ENCODE peak calls at places on chromosomes 7 and 10, in five cellular contexts. P, W, E, C and R are unnamed samples.

GRCh38 chr7:98879989-98880337 is 1.6 kb downstream of the TRRAP start:
- DNase-seq in P (no peak), W (no peak), E (no peak), C (no peak), R (no peak)

GRCh38 chr7:26574476-26574875 is 282.8 kb downstream of the SNX10 start:
- DNase-seq in P (no peak), W (no peak), E (no peak), C (no peak), R (no peak)

GRCh38 chr10:123354521-123354920 is 200.3 kb downstream of the BUB3 start:
- DNase-seq in P (no peak), W (no peak), E (no peak), C (no peak), R (no peak)

GRCh38 chr10:119654540-119654939 is 3.4 kb downstream of the BAG3 start:
- DNase-seq in P (peak), W (no peak), E (no peak), C (peak), R (no peak)

GRCh38 chr10:72802291-72803118 is 91.0 kb upstream of the OIT3 start:
- DNase-seq in P (no peak), W (no peak), E (no peak), C (no peak), R (no peak)

GRCh38 chr7:135251502-135252327 is 18.1 kb downstream of the STRA8 start:
- DNase-seq in P (no peak), W (no peak), E (no peak), C (no peak), R (peak)

GRCh38 chr10:124138195-124138882 is 44.9 kb upstream of the CHST15 start:
- DNase-seq in P (no peak), W (no peak), E (no peak), C (no peak), R (no peak)

GRCh38 chr7:73353243-73353642 is 25.3 kb downstream of the FKBP6 start:
- DNase-seq in P (no peak), W (no peak), E (no peak), C (no peak), R (no peak)

GRCh38 chr7:73683056-73683915 is at the start of the genes BUD23 and DNAJC30:
- DNase-seq in P (peak), W (peak), E (peak), C (peak), R (peak)

GRCh38 chr7:94393251-94393758 is 1.4 kb upstream of the COL1A2 start:
- DNase-seq in P (no peak), W (peak), E (peak), C (no peak), R (no peak)

GRCh38 chr10:78176320-78177012 is 142.8 kb downstream of the RPS24 start:
- DNase-seq in P (no peak), W (no peak), E (no peak), C (no peak), R (no peak)

GRCh38 chr7:67788689-67789088 is 792.1 kb downstream of the TYW1 start:
- DNase-seq in P (no peak), W (no peak), E (no peak), C (no peak), R (no peak)

GRCh38 chr10:123147635-123148413 is at the start of gene HMX2:
- DNase-seq in P (no peak), W (peak), E (no peak), C (no peak), R (no peak)

GRCh38 chr10:129517680-129518057 is 50.6 kb downstream of the MGMT start:
- DNase-seq in P (no peak), W (no peak), E (no peak), C (no peak), R (peak)

GRCh38 chr10:55631071-55631654 is 729.9 kb downstream of the ZWINT start:
- DNase-seq in P (peak), W (peak), E (no peak), C (peak), R (no peak)

GRCh38 chr10:67603701-67604100 is 92.3 kb downstream of the CTNNA3 start:
- DNase-seq in P (no peak), W (no peak), E (no peak), C (no peak), R (no peak)

GRCh38 chr7:18276380-18276779 is 219.2 kb upstream of the HDAC9 start:
- DNase-seq in P (no peak), W (no peak), E (no peak), C (no peak), R (no peak)

GRCh38 chr10:131708225-131708624 is 192.6 kb upstream of the PPP2R2D start:
- DNase-seq in P (no peak), W (no peak), E (no peak), C (no peak), R (no peak)

GRCh38 chr10:131819241-131820072 is 81.4 kb upstream of the PPP2R2D start:
- DNase-seq in P (no peak), W (peak), E (no peak), C (no peak), R (no peak)

GRCh38 chr7:157013101-157013500 is 2.6 kb upstream of the MNX1 start:
- DNase-seq in P (no peak), W (no peak), E (no peak), C (no peak), R (no peak)

GRCh38 chr7:151553356-151553755 is 33.7 kb upstream of the RHEB start:
- DNase-seq in P (no peak), W (peak), E (no peak), C (no peak), R (no peak)

GRCh38 chr7:69932034-69932628 is 333.9 kb downstream of the AUTS2 start:
- DNase-seq in P (no peak), W (no peak), E (no peak), C (peak), R (no peak)

GRCh38 chr7:151023211-151023610 is 1.1 kb downstream of the ATG9B start:
- DNase-seq in P (no peak), W (no peak), E (no peak), C (no peak), R (no peak)

GRCh38 chr7:4738711-4739527 is 36.5 kb upstream of the AP5Z1 start:
- DNase-seq in P (no peak), W (no peak), E (no peak), C (peak), R (no peak)

GRCh38 chr10:132231656-132232552 is 45.2 kb downstream of the DPYSL4 start:
- DNase-seq in P (no peak), W (peak), E (no peak), C (no peak), R (no peak)

GRCh38 chr7:55427800-55428199 is 62.7 kb downstream of the LANCL2 start:
- DNase-seq in P (no peak), W (peak), E (peak), C (no peak), R (no peak)

GRCh38 chr7:129989466-129989865 is 36.7 kb upstream of the UBE2H start:
- DNase-seq in P (no peak), W (no peak), E (no peak), C (no peak), R (peak)

GRCh38 chr10:86440874-86441838 is 74.6 kb upstream of the GRID1 start:
- DNase-seq in P (no peak), W (no peak), E (no peak), C (peak), R (no peak)

GRCh38 chr10:112804036-112804435 is 146.0 kb upstream of the TCF7L2 start:
- DNase-seq in P (peak), W (no peak), E (no peak), C (no peak), R (no peak)

GRCh38 chr7:73512018-73512780 is 9.9 kb downstream of the BAZ1B start:
- DNase-seq in P (no peak), W (no peak), E (no peak), C (no peak), R (no peak)

GRCh38 chr7:113730309-113730955 is 188.4 kb downstream of the PPP1R3A start:
- DNase-seq in P (no peak), W (no peak), E (no peak), C (no peak), R (no peak)

GRCh38 chr7:7175075-7175695 is 7.2 kb upstream of the C1GALT1 start:
- DNase-seq in P (no peak), W (no peak), E (no peak), C (no peak), R (no peak)

GRCh38 chr7:140039071-140039470 is 23.7 kb downstream of the PARP12 start:
- DNase-seq in P (no peak), W (no peak), E (no peak), C (no peak), R (no peak)

GRCh38 chr10:123136221-123136805 is 543 bp downstream of the HMX3 start:
- DNase-seq in P (no peak), W (peak), E (no peak), C (no peak), R (no peak)

GRCh38 chr10:96259884-96260511 is 11.4 kb downstream of the BLNK start:
- DNase-seq in P (no peak), W (no peak), E (no peak), C (no peak), R (no peak)

DNA sequence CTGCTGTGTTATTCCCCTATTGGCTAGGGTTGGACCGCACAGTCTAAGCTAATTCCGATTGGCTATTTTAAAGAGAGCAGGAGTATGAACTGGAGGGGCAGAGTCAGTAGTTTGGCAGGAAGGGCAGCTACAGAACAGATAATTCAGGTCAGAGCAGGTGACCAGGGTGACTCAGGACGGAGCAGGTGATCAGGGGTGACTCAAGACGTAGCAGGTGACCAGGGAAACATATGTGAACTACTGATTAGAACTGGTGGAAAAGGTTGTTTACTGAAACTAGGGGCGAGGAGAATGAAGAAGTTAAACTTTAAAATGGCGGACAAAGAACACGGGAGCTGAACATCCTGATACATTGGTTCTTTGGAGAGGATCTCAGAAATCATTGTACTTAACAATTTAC is 102.3 kb downstream of the CCDC7 start:
- DNase-seq in P (no peak), W (no peak), E (no peak), C (no peak), R (no peak)
- TF ChIP-seq EP300 in P (no peak), W (no peak), E (no peak), C (no peak), R (no peak)

GRCh38 chr7:100613447-100614185 is 1.3 kb downstream of the MOSPD3 start:
- DNase-seq in P (no peak), W (no peak), E (peak), C (no peak), R (no peak)

GRCh38 chr7:100607111-100607510 is 4.9 kb downstream of the PCOLCE start:
- DNase-seq in P (no peak), W (no peak), E (no peak), C (no peak), R (no peak)

GRCh38 chr7:100614308-100614861 is 2.0 kb downstream of the MOSPD3 start:
- DNase-seq in P (no peak), W (no peak), E (no peak), C (no peak), R (no peak)

GRCh38 chr7:100612730-100613446 is 548 bp downstream of the MOSPD3 start:
- DNase-seq in P (no peak), W (no peak), E (no peak), C (no peak), R (no peak)

DNA sequence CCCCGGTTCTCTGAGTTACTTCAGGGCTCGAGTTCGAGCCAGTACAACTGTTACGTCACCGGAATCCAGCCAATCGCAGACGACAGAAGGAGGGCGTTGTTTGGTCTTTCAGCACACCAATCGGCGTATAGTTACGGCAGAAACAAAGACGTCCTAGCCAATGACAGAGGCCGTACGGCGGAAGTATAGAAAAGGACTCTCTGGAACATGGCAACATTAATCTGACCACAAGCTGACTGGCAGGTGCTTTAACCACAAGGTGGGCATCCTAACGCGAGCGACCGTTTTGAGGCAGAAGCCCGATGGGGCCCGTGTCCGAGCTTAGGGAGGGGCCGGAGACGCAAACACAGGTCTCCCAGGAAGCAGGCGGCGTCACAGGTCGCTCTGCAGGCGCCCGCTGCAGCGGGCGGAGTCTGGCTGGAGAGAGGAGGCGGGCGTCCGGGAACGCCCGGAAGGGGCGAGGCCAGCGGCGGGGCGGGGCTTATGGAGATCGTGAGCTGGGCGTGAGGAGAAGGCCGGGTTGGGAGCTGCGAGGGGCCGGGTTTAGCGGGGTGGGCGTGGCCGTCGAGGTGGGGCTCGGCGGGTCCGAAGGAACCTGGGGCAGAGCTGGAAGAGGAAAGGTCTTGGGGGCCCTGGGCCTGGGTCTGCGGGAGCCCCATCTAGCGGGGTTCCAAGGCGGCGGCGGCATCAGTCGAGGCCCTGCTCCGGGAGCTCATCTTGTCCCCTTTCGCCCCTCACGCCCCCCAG is at the start of gene MOSPD3:
- DNase-seq in P (peak), W (peak), E (peak), C (peak), R (peak)
- TF ChIP-seq EP300 in P (peak), W (no peak), E (peak), C (no peak), R (no peak)

GRCh38 chr10:75600833-75601232 is 169.4 kb downstream of the LRMDA start:
- DNase-seq in P (no peak), W (no peak), E (no peak), C (no peak), R (no peak)
- TF ChIP-seq EP300 in P (no peak), W (no peak), E (no peak), C (no peak), R (no peak)

GRCh38 chr10:61705022-61705675 is 42.4 kb downstream of the CABCOCO1 start:
- DNase-seq in P (no peak), W (no peak), E (no peak), C (no peak), R (no peak)
- TF ChIP-seq EP300 in P (no peak), W (no peak), E (no peak), C (no peak), R (no peak)

GRCh38 chr10:36606234-36606839 is 519.1 kb upstream of the ANKRD30A start:
- DNase-seq in P (no peak), W (no peak), E (no peak), C (no peak), R (no peak)
- TF ChIP-seq EP300 in P (no peak), W (no peak), E (no peak), C (no peak), R (no peak)

GRCh38 chr10:97744405-97745035 is 7.6 kb downstream of the ZFYVE27 start:
- DNase-seq in P (no peak), W (no peak), E (no peak), C (no peak), R (no peak)
- TF ChIP-seq EP300 in P (no peak), W (no peak), E (no peak), C (no peak), R (no peak)

DNA sequence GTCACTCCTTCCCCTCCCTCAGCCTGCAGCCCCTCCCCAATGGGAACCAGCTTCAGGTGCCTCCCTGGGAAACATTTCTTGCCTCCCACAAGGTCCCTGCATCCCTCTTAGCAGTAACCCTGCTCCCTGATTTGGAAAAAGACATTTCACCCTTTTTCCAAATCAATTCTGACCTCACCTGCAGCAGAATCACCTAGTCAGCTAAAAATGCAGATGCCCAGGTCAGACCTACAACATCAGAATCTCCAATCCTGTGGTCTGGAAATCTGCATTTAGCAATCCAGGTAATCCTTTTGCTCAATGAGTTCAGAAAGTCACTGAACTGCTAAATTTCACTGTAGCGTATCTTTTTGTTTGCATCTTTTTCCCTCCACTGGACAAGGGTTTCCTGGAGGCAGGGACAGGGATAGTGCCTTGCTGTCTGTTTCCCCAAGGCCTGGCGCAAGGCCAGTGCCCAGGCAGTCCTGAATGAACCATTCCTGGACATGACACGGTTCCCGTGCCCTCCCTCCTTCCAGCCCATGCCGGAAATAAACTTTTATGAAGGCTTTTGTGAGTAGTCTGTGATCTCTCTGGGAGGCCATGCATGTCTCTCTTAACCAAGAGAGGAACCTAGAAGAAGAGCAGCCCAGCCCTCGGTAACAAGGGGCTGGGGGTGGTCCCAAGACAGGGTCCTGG is 44.0 kb downstream of the COL13A1 start:
- DNase-seq in P (peak), W (no peak), E (no peak), C (no peak), R (no peak)
- TF ChIP-seq EP300 in P (peak), W (peak), E (no peak), C (no peak), R (no peak)